ENCODE peak calls at places on chromosome 5, in six cellular contexts. V, Z, L, K, Q and F are unnamed samples.

GRCh38 chr5:41012318-41012717 is 58.8 kb downstream of the MROH2B start:
- DNase-seq in K (peak), V (no peak), L (no peak), Z (no peak), Q (no peak), F (no peak)

GRCh38 chr5:117013280-117013877 is 438.8 kb upstream of the SEMA6A start:
- DNase-seq in Q (no peak), K (no peak), Z (no peak), L (no peak), V (no peak), F (no peak)

GRCh38 chr5:164475339-164475977 is 970.0 kb downstream of the MAT2B start:
- DNase-seq in Z (peak), L (peak), K (no peak), V (no peak), Q (peak), F (no peak)

GRCh38 chr5:32403760-32404159 is 40.8 kb downstream of the ZFR start:
- DNase-seq in K (no peak), V (no peak), L (no peak), Z (no peak), Q (no peak), F (no peak)

GRCh38 chr5:147051193-147051592 is 172.6 kb upstream of the PPP2R2B start:
- DNase-seq in Q (peak), L (peak), V (no peak), Z (peak), K (no peak), F (no peak)

GRCh38 chr5:163730206-163730782 is 224.9 kb downstream of the MAT2B start:
- DNase-seq in Z (no peak), Q (no peak), L (no peak), V (no peak), K (no peak), F (no peak)

GRCh38 chr5:125725686-125726085 is 697.5 kb upstream of the GRAMD2B start:
- DNase-seq in V (no peak), Z (no peak), Q (no peak), K (no peak), L (no peak), F (no peak)

GRCh38 chr5:122312670-122312988 is 592 bp downstream of the SNCAIP start:
- DNase-seq in Q (no peak), K (no peak), Z (peak), V (peak), L (peak), F (peak)

GRCh38 chr5:71887680-71888079 is 168.6 kb downstream of the CARTPT start:
- DNase-seq in L (peak), Q (peak), V (no peak), K (no peak), Z (peak), F (no peak)

GRCh38 chr5:58813855-58814254 is 231.0 kb downstream of the RAB3C start:
- DNase-seq in Q (no peak), Z (no peak), L (no peak), K (no peak), V (no peak), F (no peak)

GRCh38 chr5:117559005-117559844 is 984.6 kb upstream of the SEMA6A start:
- DNase-seq in L (no peak), Z (no peak), V (no peak), Q (no peak), K (no peak), F (no peak)

GRCh38 chr5:170184007-170184687 is 48.6 kb upstream of the C5orf58 start:
- DNase-seq in L (peak), Q (peak), V (peak), Z (peak), K (peak), F (no peak)

GRCh38 chr5:35954175-35954574 is 15.8 kb upstream of the CAPSL start:
- DNase-seq in K (no peak), V (no peak), L (no peak), Z (no peak), Q (no peak), F (no peak)

GRCh38 chr5:146820987-146821386 is 57.6 kb downstream of the PPP2R2B start:
- DNase-seq in V (no peak), Z (no peak), L (no peak), K (no peak), Q (no peak), F (no peak)

GRCh38 chr5:180898621-180899246 is at the start of gene BTNL8:
- DNase-seq in K (no peak), Z (no peak), Q (no peak), V (no peak), L (no peak), F (no peak)

GRCh38 chr5:56440871-56441740 is 208.0 kb upstream of the ANKRD55 start:
- DNase-seq in L (peak), K (no peak), Q (peak), Z (peak), V (no peak), F (no peak)

GRCh38 chr5:163079618-163080017 is 357.8 kb upstream of the CCNG1 start:
- DNase-seq in Z (no peak), K (no peak), V (no peak), L (no peak), Q (peak), F (no peak)

GRCh38 chr5:168578006-168578405 is 1.2 kb downstream of the PANK3 start:
- DNase-seq in L (peak), Z (peak), Q (peak), V (no peak), K (no peak), F (no peak)

GRCh38 chr5:95283761-95284511 is 958 bp downstream of the MCTP1 start:
- DNase-seq in K (peak), L (peak), Z (no peak), V (no peak), Q (peak), F (peak)

GRCh38 chr5:74889523-74890105 is 23.4 kb upstream of the FAM169A start:
- DNase-seq in K (no peak), Q (no peak), L (no peak), V (no peak), Z (no peak), F (no peak)

GRCh38 chr5:180046656-180047055 is 24.9 kb downstream of the RNF130 start:
- DNase-seq in Q (no peak), K (no peak), L (no peak), Z (peak), V (no peak), F (no peak)

GRCh38 chr5:78672154-78672553 is 23.6 kb upstream of the LHFPL2 start:
- DNase-seq in Q (no peak), K (no peak), L (no peak), V (no peak), Z (no peak), F (no peak)

GRCh38 chr5:141382469-141383294 is at the start of gene PCDHGA7:
- DNase-seq in K (no peak), Z (peak), Q (peak), V (peak), L (peak), F (peak)

GRCh38 chr5:25099538-25099937 is 454.8 kb upstream of the CDH10 start:
- DNase-seq in K (no peak), Z (no peak), L (no peak), V (no peak), Q (no peak), F (no peak)

GRCh38 chr5:97094579-97095317 is 47.7 kb downstream of the LIX1 start:
- DNase-seq in Q (no peak), K (no peak), L (no peak), Z (no peak), V (no peak), F (no peak)

GRCh38 chr5:54281933-54282332 is 28.4 kb downstream of the ARL15 start:
- DNase-seq in K (no peak), V (no peak), L (no peak), Z (no peak), Q (no peak), F (no peak)

GRCh38 chr5:137320056-137321045 is 178.8 kb downstream of the SPOCK1 start:
- DNase-seq in L (peak), V (no peak), K (no peak), Z (peak), Q (peak), F (no peak)

GRCh38 chr5:147427784-147428401 is 82.0 kb downstream of the DPYSL3 start:
- DNase-seq in K (no peak), V (no peak), Z (peak), Q (no peak), L (no peak), F (no peak)

GRCh38 chr5:179959627-179960026 is 51.9 kb upstream of the TBC1D9B start:
- DNase-seq in Z (no peak), Q (no peak), K (no peak), V (no peak), L (no peak), F (no peak)

GRCh38 chr5:144144956-144145751 is 25.3 kb downstream of the YIPF5 start:
- DNase-seq in Z (peak), K (no peak), V (no peak), L (no peak), Q (no peak), F (no peak)

GRCh38 chr5:149367972-149368645 is 10.3 kb downstream of the PCYOX1L start:
- DNase-seq in V (peak), Z (no peak), Q (no peak), K (no peak), L (no peak), F (no peak)

GRCh38 chr5:56814963-56815656 is at the start of gene MAP3K1:
- DNase-seq in L (peak), K (peak), V (peak), Q (peak), Z (peak), F (peak)

GRCh38 chr5:93100976-93101375 is 480.0 kb downstream of the NR2F1-AS1 start:
- DNase-seq in K (no peak), Q (no peak), Z (peak), V (no peak), L (no peak), F (no peak)

GRCh38 chr5:137651022-137651421 is 84.9 kb downstream of the KLHL3 start:
- DNase-seq in Q (no peak), L (no peak), Z (peak), V (no peak), K (no peak), F (no peak)

GRCh38 chr5:138021771-138022170 is 11.1 kb downstream of the FAM13B start:
- DNase-seq in L (no peak), Z (no peak), V (no peak), K (no peak), Q (no peak), F (no peak)

GRCh38 chr5:32960340-32961065 is 249.4 kb downstream of the NPR3 start:
- DNase-seq in Q (no peak), L (no peak), K (no peak), Z (peak), V (no peak), F (no peak)

GRCh38 chr5:1027631-1028441 is 19.2 kb downstream of the NKD2 start:
- DNase-seq in V (peak), L (no peak), Z (no peak), K (peak), Q (no peak), F (peak)

GRCh38 chr5:76582252-76583162 is 40.7 kb downstream of the F2RL2 start:
- DNase-seq in L (peak), Z (peak), V (no peak), K (no peak), Q (peak), F (no peak)

GRCh38 chr5:34658023-34658422 is 1.9 kb downstream of the RAI14 start:
- DNase-seq in K (no peak), L (peak), V (no peak), Q (no peak), Z (peak), F (no peak)

GRCh38 chr5:142551242-142552067 is 134.4 kb downstream of the FGF1 start:
- DNase-seq in L (no peak), Q (no peak), V (no peak), Z (peak), K (no peak), F (no peak)
- H3K4me3 ChIP-seq in L (peak), Q (no peak), V (no peak), Z (peak), K (no peak), F (no peak)

GRCh38 chr5:50969207-50970145 is 303.0 kb downstream of the PARP8 start:
- DNase-seq in K (no peak), V (no peak), Q (no peak), L (no peak), Z (no peak), F (no peak)
- H3K4me3 ChIP-seq in K (no peak), V (no peak), Q (no peak), L (no peak), Z (no peak), F (peak)

DNA sequence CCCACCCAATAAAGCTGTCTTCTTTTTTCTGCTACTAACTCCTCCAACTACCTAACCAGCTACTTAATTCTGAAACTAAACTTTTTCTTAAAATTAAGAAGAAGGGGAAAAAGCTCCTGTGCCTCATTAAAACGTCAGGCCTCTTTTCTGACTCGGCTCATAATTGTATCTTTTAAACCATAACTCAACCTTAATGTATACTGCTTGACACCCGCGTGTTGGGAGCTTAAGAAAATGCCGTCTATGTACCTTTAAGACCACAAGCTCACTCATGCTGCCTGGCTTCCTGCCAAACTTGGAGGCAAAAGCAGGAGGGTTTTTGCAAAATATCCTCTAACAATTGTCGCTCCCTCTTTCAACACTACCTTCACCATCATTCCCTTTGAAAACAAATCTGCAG is 5.0 kb downstream of the EBF1 start:
- DNase-seq in Z (peak), K (no peak), Q (peak), L (peak), V (peak), F (peak)
- H3K4me3 ChIP-seq in Z (peak), K (no peak), Q (no peak), L (peak), V (no peak), F (peak)

DNA sequence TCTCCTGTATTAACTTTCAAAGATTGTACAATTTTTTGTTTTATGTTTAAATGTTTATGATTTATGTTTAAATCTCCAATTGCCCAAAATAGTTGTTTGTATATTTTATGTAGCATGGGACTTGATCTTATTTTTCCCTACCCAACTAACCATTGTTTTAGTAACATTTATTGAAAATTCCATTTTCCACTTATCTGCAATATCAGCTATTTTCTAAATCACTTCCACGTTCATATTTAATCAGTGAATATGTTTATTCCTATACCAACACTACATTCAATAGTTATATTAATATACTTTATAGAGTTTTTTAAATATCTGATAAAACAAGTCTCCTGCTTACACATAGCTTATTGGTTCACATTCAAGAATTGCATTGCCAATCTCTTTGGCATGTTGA is 532.2 kb downstream of the CHSY3 start:
- DNase-seq in L (no peak), Z (no peak), Q (no peak), V (no peak), K (no peak), F (no peak)
- H3K4me3 ChIP-seq in L (no peak), Z (no peak), Q (no peak), V (no peak), K (no peak), F (no peak)

GRCh38 chr5:132272341-132273210 is 15.1 kb downstream of the PDLIM4 start:
- DNase-seq in V (peak), Z (peak), L (peak), K (no peak), Q (peak), F (peak)

GRCh38 chr5:132270345-132270685 is 12.8 kb downstream of the PDLIM4 start:
- DNase-seq in V (peak), Z (no peak), K (no peak), L (no peak), Q (no peak), F (peak)

GRCh38 chr5:132269635-132270344 is 12.3 kb downstream of the PDLIM4 start:
- DNase-seq in Z (no peak), L (no peak), V (no peak), Q (no peak), K (no peak), F (peak)

GRCh38 chr5:132270706-132271105 is 13.2 kb downstream of the PDLIM4 start:
- DNase-seq in Q (no peak), L (no peak), K (no peak), Z (no peak), V (no peak), F (peak)

GRCh38 chr5:132271251-132272246 is 14.1 kb downstream of the PDLIM4 start:
- DNase-seq in L (no peak), Z (no peak), V (peak), K (no peak), Q (no peak), F (peak)
- H3K4me3 ChIP-seq in L (no peak), Z (no peak), V (no peak), K (no peak), Q (no peak), F (no peak)

GRCh38 chr5:161078793-161079192 is 226.8 kb upstream of the ATP10B start:
- DNase-seq in V (no peak), Q (no peak), Z (no peak), K (no peak), L (no peak), F (no peak)

GRCh38 chr5:161077895-161078566 is 226.0 kb upstream of the ATP10B start:
- DNase-seq in L (no peak), K (no peak), Q (no peak), V (no peak), Z (no peak), F (no peak)
- H3K4me3 ChIP-seq in L (no peak), K (no peak), Q (no peak), V (no peak), Z (no peak), F (no peak)

GRCh38 chr5:90475436-90475980 is 844 bp downstream of the POLR3G start:
- DNase-seq in Q (no peak), Z (no peak), L (no peak), V (no peak), K (no peak), F (no peak)
- H3K4me3 ChIP-seq in Q (peak), Z (peak), L (peak), V (no peak), K (peak), F (no peak)